ENCODE peak calls at places on chromosomes 13 and 19, in four cellular contexts. One of them, this sample, is unnamed. For H3K4me1, the result is how much of the 10 kb centered on the place peaks cover.

GRCh38 chr13:52838433-52839107 is 9.9 kb downstream of the PCDH8 start:
- DNase-seq in neuronal stem cell: no peak
- DNase-seq in H9: no peak
- DNase-seq in H1: no peak
- DNase-seq in this sample: no peak

GRCh38 chr13:71979616-71980015 is 112.6 kb upstream of the DACH1 start:
- DNase-seq in neuronal stem cell: no peak
- DNase-seq in H9: peak
- DNase-seq in H1: peak
- DNase-seq in this sample: peak

GRCh38 chr13:98468352-98468751 is 108.6 kb downstream of the STK24 start:
- DNase-seq in neuronal stem cell: no peak
- DNase-seq in H9: no peak
- DNase-seq in H1: no peak
- DNase-seq in this sample: no peak

GRCh38 chr19:55461974-55462628 is 659 bp upstream of the ISOC2 start:
- DNase-seq in neuronal stem cell: no peak
- DNase-seq in H9: no peak
- DNase-seq in H1: no peak
- DNase-seq in this sample: peak

GRCh38 chr13:98565726-98566577 is 11.0 kb downstream of the STK24 start:
- DNase-seq in neuronal stem cell: no peak
- DNase-seq in H9: no peak
- DNase-seq in H1: no peak
- DNase-seq in this sample: no peak

GRCh38 chr13:23799945-23800344 is 89.3 kb downstream of the MIPEP start:
- DNase-seq in neuronal stem cell: no peak
- DNase-seq in H9: no peak
- DNase-seq in H1: no peak
- DNase-seq in this sample: peak

GRCh38 chr13:79483302-79483701 is 2.3 kb downstream of the NDFIP2 start:
- DNase-seq in neuronal stem cell: no peak
- DNase-seq in H9: no peak
- DNase-seq in H1: no peak
- DNase-seq in this sample: peak

GRCh38 chr13:113616281-113616906 is 31.8 kb downstream of the TFDP1 start:
- DNase-seq in neuronal stem cell: no peak
- DNase-seq in H9: no peak
- DNase-seq in H1: no peak
- DNase-seq in this sample: peak

GRCh38 chr19:1068111-1069001 is 1.4 kb downstream of the ARHGAP45 start:
- DNase-seq in neuronal stem cell: no peak
- DNase-seq in H9: no peak
- DNase-seq in H1: peak
- DNase-seq in this sample: no peak

GRCh38 chr19:6494438-6495036 is 7.6 kb downstream of the TUBB4A start:
- DNase-seq in neuronal stem cell: no peak
- DNase-seq in H9: no peak
- DNase-seq in H1: no peak
- DNase-seq in this sample: no peak

GRCh38 chr19:15464394-15465385 is at the start of gene RASAL3:
- DNase-seq in neuronal stem cell: no peak
- DNase-seq in H9: peak
- DNase-seq in H1: no peak
- DNase-seq in this sample: no peak

GRCh38 chr19:15296841-15297415 is 35.4 kb downstream of the BRD4 start:
- DNase-seq in neuronal stem cell: no peak
- DNase-seq in H9: no peak
- DNase-seq in H1: no peak
- DNase-seq in this sample: no peak

GRCh38 chr19:47427241-47428176 is 8.2 kb upstream of the MEIS3 start:
- DNase-seq in neuronal stem cell: peak
- DNase-seq in H9: peak
- DNase-seq in H1: peak
- DNase-seq in this sample: peak

GRCh38 chr19:23823952-23824389 is 65.3 kb upstream of the ZNF681 start:
- DNase-seq in neuronal stem cell: peak
- DNase-seq in H9: peak
- DNase-seq in H1: no peak
- DNase-seq in this sample: peak

GRCh38 chr19:16412596-16413355 is 59.0 kb downstream of the EPS15L1 start:
- DNase-seq in neuronal stem cell: no peak
- DNase-seq in H9: no peak
- DNase-seq in H1: no peak
- DNase-seq in this sample: no peak

GRCh38 chr13:99357149-99357596 is 50.0 kb upstream of the GPR183 start:
- DNase-seq in neuronal stem cell: no peak
- DNase-seq in H9: no peak
- DNase-seq in H1: peak
- DNase-seq in this sample: peak

GRCh38 chr13:114097893-114098688 is 34.3 kb downstream of the RASA3 start:
- DNase-seq in neuronal stem cell: no peak
- DNase-seq in H9: no peak
- DNase-seq in H1: no peak
- DNase-seq in this sample: no peak

GRCh38 chr13:43433691-43434121 is 353.1 kb downstream of the ENOX1 start:
- DNase-seq in neuronal stem cell: no peak
- DNase-seq in H9: no peak
- DNase-seq in H1: no peak
- DNase-seq in this sample: no peak

GRCh38 chr13:32734511-32734910 is 148.3 kb downstream of the PDS5B start:
- DNase-seq in neuronal stem cell: no peak
- DNase-seq in H9: no peak
- DNase-seq in H1: no peak
- DNase-seq in this sample: no peak

GRCh38 chr19:12126707-12127106 is 13.4 kb downstream of the ZNF20 start:
- DNase-seq in neuronal stem cell: no peak
- DNase-seq in H9: no peak
- DNase-seq in H1: peak
- DNase-seq in this sample: no peak

GRCh38 chr13:113414335-113414734 is 39.0 kb downstream of the ADPRHL1 start:
- DNase-seq in neuronal stem cell: no peak
- DNase-seq in H9: no peak
- DNase-seq in H1: no peak
- DNase-seq in this sample: no peak

GRCh38 chr13:24503376-24503690 is 9.2 kb downstream of the PARP4 start:
- DNase-seq in neuronal stem cell: no peak
- DNase-seq in H9: no peak
- DNase-seq in H1: no peak
- DNase-seq in this sample: no peak

GRCh38 chr13:103960011-103960410 is 893.8 kb upstream of the SLC10A2 start:
- DNase-seq in neuronal stem cell: no peak
- DNase-seq in H9: no peak
- DNase-seq in H1: no peak
- DNase-seq in this sample: no peak

GRCh38 chr13:99312493-99312883 is 5.3 kb upstream of the GPR183 start:
- DNase-seq in neuronal stem cell: no peak
- DNase-seq in H9: no peak
- DNase-seq in H1: no peak
- DNase-seq in this sample: peak

GRCh38 chr19:7292950-7293794 is 1.0 kb downstream of the INSR start:
- DNase-seq in neuronal stem cell: no peak
- DNase-seq in H9: peak
- DNase-seq in H1: peak
- DNase-seq in this sample: no peak

GRCh38 chr13:80706164-80706471 is 365.2 kb upstream of the SPRY2 start:
- DNase-seq in neuronal stem cell: no peak
- DNase-seq in H9: no peak
- DNase-seq in H1: no peak
- DNase-seq in this sample: no peak

GRCh38 chr13:109243311-109243951 is 543.0 kb downstream of the IRS2 start:
- DNase-seq in neuronal stem cell: no peak
- DNase-seq in H9: no peak
- DNase-seq in H1: no peak
- DNase-seq in this sample: peak

GRCh38 chr13:99617474-99618255 is 116.4 kb downstream of the TM9SF2 start:
- DNase-seq in neuronal stem cell: peak
- DNase-seq in H9: peak
- DNase-seq in H1: peak
- DNase-seq in this sample: peak

GRCh38 chr13:20967340-20967739 is 64.8 kb upstream of the XPO4 start:
- DNase-seq in neuronal stem cell: no peak
- DNase-seq in H9: no peak
- DNase-seq in H1: no peak
- DNase-seq in this sample: no peak

GRCh38 chr13:50224534-50224933 is 209.3 kb downstream of the KCNRG start:
- DNase-seq in neuronal stem cell: no peak
- DNase-seq in H9: no peak
- DNase-seq in H1: no peak
- DNase-seq in this sample: no peak

GRCh38 chr13:77915676-77916075 is 3.0 kb downstream of the EDNRB start:
- DNase-seq in neuronal stem cell: no peak
- DNase-seq in H9: no peak
- DNase-seq in H1: no peak
- DNase-seq in this sample: no peak

GRCh38 chr13:77916481-77916880 is 2.1 kb downstream of the EDNRB start:
- DNase-seq in neuronal stem cell: no peak
- DNase-seq in H9: no peak
- DNase-seq in H1: no peak
- DNase-seq in this sample: peak

GRCh38 chr13:77925616-77926015 is 7.0 kb upstream of the EDNRB start:
- DNase-seq in neuronal stem cell: no peak
- DNase-seq in H9: no peak
- DNase-seq in H1: no peak
- DNase-seq in this sample: no peak

GRCh38 chr13:77918391-77919261 is at the start of gene EDNRB:
- DNase-seq in neuronal stem cell: peak
- DNase-seq in H9: peak
- DNase-seq in H1: peak
- DNase-seq in this sample: peak

DNA sequence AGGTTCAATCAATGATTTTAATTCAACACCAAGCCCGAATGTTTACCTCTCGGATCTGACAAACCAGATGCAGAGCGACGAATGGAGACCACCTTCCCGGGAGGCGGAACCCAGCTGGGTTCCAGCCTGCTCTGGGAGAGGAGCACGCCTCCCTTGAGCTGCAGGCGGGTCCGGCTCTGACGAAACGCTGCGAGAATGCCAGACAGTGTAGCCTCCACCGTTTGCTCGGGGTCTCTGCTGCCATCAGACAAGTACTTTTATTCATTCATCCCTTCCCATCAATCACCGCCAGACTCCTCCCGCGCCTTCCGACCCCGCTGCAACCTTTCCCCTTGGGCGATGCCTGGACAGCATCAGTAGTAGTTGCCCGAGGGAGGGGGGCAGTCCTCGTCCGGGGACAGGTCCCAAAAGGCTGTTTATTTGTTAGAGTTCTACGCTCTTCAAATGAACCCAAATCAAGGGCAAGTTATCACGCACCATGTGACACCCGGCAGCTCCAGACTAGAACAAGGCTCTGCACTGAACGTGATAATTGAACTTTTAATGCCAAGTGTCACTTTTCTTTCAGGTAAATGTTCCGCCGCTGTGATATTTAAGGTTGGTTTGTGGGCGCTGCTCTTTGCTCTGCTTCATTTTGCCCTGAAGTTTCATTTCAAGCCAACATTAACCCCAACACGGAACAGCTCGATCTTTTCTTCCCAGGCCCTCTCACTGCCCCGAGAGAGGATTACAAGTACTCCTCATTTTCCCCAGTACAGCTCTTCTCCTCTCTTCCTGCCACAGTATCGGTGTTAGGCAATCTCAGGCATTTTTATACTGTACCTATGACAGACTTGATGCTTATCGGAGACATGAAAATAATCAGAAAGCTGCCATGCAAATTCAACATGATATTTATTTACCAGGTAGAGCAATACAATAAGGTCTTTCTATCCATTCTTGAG is 992 bp upstream of the EDNRB start:
- DNase-seq in neuronal stem cell: peak
- DNase-seq in H9: peak
- DNase-seq in H1: peak
- DNase-seq in this sample: peak
- H3K9ac ChIP-seq in neuronal stem cell: peak
- H3K9ac ChIP-seq in H9: no peak
- H3K9ac ChIP-seq in H1: no peak
- H3K9ac ChIP-seq in this sample: peak

GRCh38 chr19:13860679-13861391 is 16.1 kb upstream of the NANOS3 start:
- DNase-seq in neuronal stem cell: no peak
- DNase-seq in H9: no peak
- DNase-seq in H1: no peak
- DNase-seq in this sample: no peak

GRCh38 chr19:13859361-13859880 is 17.5 kb upstream of the NANOS3 start:
- DNase-seq in neuronal stem cell: no peak
- DNase-seq in H9: no peak
- DNase-seq in H1: no peak
- DNase-seq in this sample: peak

GRCh38 chr19:13864223-13864512 is 12.8 kb upstream of the NANOS3 start:
- DNase-seq in neuronal stem cell: no peak
- DNase-seq in H9: no peak
- DNase-seq in H1: peak
- DNase-seq in this sample: no peak

GRCh38 chr19:13861392-13861713 is 15.6 kb upstream of the NANOS3 start:
- DNase-seq in neuronal stem cell: no peak
- DNase-seq in H9: no peak
- DNase-seq in H1: no peak
- DNase-seq in this sample: no peak

DNA sequence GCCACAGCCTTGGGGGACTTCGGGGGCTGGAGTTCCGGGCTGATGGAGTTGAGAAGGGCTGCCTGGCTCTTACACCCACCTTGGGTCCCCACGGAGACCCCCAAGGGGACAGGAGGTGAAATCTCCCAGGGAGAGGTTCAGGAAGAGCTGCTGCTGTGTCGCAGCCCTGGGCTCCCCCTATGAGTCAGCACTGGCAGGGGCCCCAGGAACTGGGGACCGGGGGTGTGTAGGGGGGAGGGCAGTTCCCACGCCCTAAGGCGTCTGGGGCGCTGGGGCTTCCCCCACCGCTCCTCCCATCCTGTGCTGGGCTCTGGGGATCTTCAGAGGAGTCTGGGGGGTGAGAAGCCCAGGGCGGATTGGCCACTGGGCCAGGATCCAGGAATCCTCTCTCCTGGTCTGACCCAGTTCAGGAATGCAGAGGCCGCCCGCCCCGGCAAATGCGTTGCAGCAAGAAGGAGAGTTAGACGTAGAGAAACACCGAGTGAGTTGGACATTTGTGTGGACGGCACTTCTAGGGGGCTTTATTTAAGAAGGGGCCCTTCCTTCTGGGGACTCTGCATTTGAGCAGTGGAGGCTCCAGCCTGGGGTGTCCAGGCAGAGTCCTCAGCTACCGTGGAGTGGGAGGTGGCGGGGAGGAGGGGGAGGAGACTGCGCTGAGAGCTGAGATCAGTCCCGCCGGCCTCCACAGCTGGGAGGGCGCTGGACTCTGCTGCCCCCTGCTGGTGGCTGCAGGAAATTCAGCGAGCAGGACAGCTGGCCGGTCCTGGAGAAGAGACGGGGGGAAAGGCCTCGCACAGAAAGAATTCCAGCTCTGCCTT is 15.0 kb upstream of the NANOS3 start:
- DNase-seq in neuronal stem cell: peak
- DNase-seq in H9: peak
- DNase-seq in H1: peak
- DNase-seq in this sample: peak
- H2BK12ac ChIP-seq in neuronal stem cell: peak
- H2BK12ac ChIP-seq in H9: no peak
- H2BK12ac ChIP-seq in H1: peak
- H2BK12ac ChIP-seq in this sample: peak

GRCh38 chr13:110399801-110400200 is 92.7 kb downstream of the COL4A2 start:
- DNase-seq in neuronal stem cell: no peak
- DNase-seq in H9: no peak
- DNase-seq in H1: no peak
- DNase-seq in this sample: no peak
- H3K4me1 ChIP-seq in neuronal stem cell: under half
- H3K4me1 ChIP-seq in H9: under half
- H3K4me1 ChIP-seq in H1: under half
- H3K4me1 ChIP-seq in this sample: under half

GRCh38 chr13:26983533-26984315 is 187.9 kb downstream of the USP12 start:
- DNase-seq in neuronal stem cell: no peak
- DNase-seq in H9: no peak
- DNase-seq in H1: no peak
- DNase-seq in this sample: peak
- H3K9ac ChIP-seq in neuronal stem cell: no peak
- H3K9ac ChIP-seq in H9: no peak
- H3K9ac ChIP-seq in H1: no peak
- H3K9ac ChIP-seq in this sample: peak

This sample was measured in mesenchymal stem cell.